ENCODE peak calls at places on chromosome 18, in six cellular contexts. S is fibroblast of lung; J is kidney glomerular epithelial cell; D is activated T-cell treated with anti-CD3 and anti-CD28 coated beads for 24 hours; Z is GM12891; C is stimulated activated CD4-positive, alpha-beta T cell treated with anti-CD3 and anti-CD28 coated beads, Interleukin-2, amount 100 ng/mL, for 24 hours. O is an unnamed sample.

GRCh38 chr18:23196119-23197004 is 61.1 kb downstream of the CABLES1 start:
- DNase-seq in C (no peak), S (peak), J (no peak), Z (no peak), D (no peak), O (no peak)

GRCh38 chr18:32677578-32677977 is 95.2 kb downstream of the KLHL14 start:
- DNase-seq in S (no peak), C (no peak), D (no peak), J (no peak), Z (no peak), O (no peak)

GRCh38 chr18:58529714-58530354 is 99.1 kb downstream of the ALPK2 start:
- DNase-seq in Z (no peak), S (peak), J (peak), C (peak), D (peak), O (no peak)

GRCh38 chr18:71597219-71597618 is 946.9 kb downstream of the CBLN2 start:
- DNase-seq in Z (no peak), J (no peak), D (no peak), S (no peak), C (no peak), O (no peak)

GRCh38 chr18:323253-323622 is 55.4 kb upstream of the THOC1 start:
- DNase-seq in C (no peak), D (no peak), J (no peak), Z (no peak), S (peak), O (no peak)

GRCh38 chr18:12598181-12598921 is 59.6 kb downstream of the SPIRE1 start:
- DNase-seq in Z (no peak), D (no peak), J (peak), C (no peak), S (peak), O (no peak)

GRCh38 chr18:48405971-48406370 is 3.2 kb downstream of the ZBTB7C start:
- DNase-seq in D (no peak), S (no peak), C (no peak), Z (no peak), J (no peak), O (no peak)

GRCh38 chr18:48955528-48956261 is 4.9 kb upstream of the SMAD7 start:
- DNase-seq in S (peak), J (peak), D (no peak), Z (no peak), C (no peak), O (no peak)

GRCh38 chr18:80233201-80233835 is 14.0 kb downstream of the PARD6G start:
- DNase-seq in Z (no peak), J (no peak), C (no peak), S (no peak), D (no peak), O (no peak)

GRCh38 chr18:34848156-34848555 is 138.1 kb downstream of the DTNA start:
- DNase-seq in D (no peak), C (no peak), S (no peak), Z (no peak), J (no peak), O (no peak)

GRCh38 chr18:23828426-23828825 is 139.2 kb downstream of the LAMA3 start:
- DNase-seq in C (peak), S (peak), D (peak), Z (no peak), J (peak), O (peak)

GRCh38 chr18:8699948-8700347 is 5.4 kb upstream of the MTCL1 start:
- DNase-seq in C (no peak), J (peak), D (no peak), Z (no peak), S (peak), O (peak)

GRCh38 chr18:45836242-45837215 is 11.1 kb downstream of the SIGLEC15 start:
- DNase-seq in C (no peak), D (no peak), Z (no peak), S (no peak), J (no peak), O (no peak)

GRCh38 chr18:50183556-50183955 is 11.4 kb downstream of the MYO5B start:
- DNase-seq in J (peak), Z (no peak), C (no peak), S (peak), D (no peak), O (no peak)

GRCh38 chr18:37453754-37454153 is 111.8 kb downstream of the CELF4 start:
- DNase-seq in C (no peak), Z (no peak), J (no peak), D (no peak), S (no peak), O (no peak)

GRCh38 chr18:13725566-13726227 is 661 bp downstream of the FAM210A start:
- DNase-seq in J (no peak), D (no peak), Z (no peak), S (peak), C (no peak), O (peak)

GRCh38 chr18:11909081-11909410 is 929 bp upstream of the MPPE1 start:
- DNase-seq in S (no peak), D (no peak), Z (no peak), J (no peak), C (no peak), O (no peak)

GRCh38 chr18:79706658-79707057 is 27.1 kb downstream of the CTDP1 start:
- DNase-seq in D (no peak), C (no peak), J (no peak), S (no peak), Z (no peak), O (no peak)

GRCh38 chr18:22113144-22113813 is 56.1 kb upstream of the GATA6 start:
- DNase-seq in S (no peak), Z (no peak), C (no peak), D (no peak), J (no peak), O (no peak)

O was measured in HL-60.